ENCODE peak calls at places on chromosome 16, in nine cellular contexts. E is EH; Z is activated CD4-positive, alpha-beta T cell treated with anti-CD3 and anti-CD28 coated beads, Interleukin-2, amount 10 ng/mL, durations not matched to agents 7 days and 5 days; D is stimulated activated CD4-positive, alpha-beta T cell treated with anti-CD3 and anti-CD28 coated beads, Interleukin-1b, Interleukin-23, amount 100 ng/mL, for 24 hours; V is stimulated activated naive CD8-positive, alpha-beta T cell treated with anti-CD3 and anti-CD28 coated beads, Interleukin-15, Interleukin-2, amounts not matched to agents 100 U/mL and 50 U/mL, for 24 hours; K is NCI-H460; R is stimulated activated naive CD4-positive, alpha-beta T cell; F is substantia nigra; S is NCI-H1417. C is an unnamed sample.

GRCh38 chr16:85988723-85989313 is 89.9 kb downstream of the IRF8 start:
- DNase-seq in R (no peak), Z (no peak), S (no peak), D (peak), V (peak), K (no peak), F (no peak), E (no peak), C (no peak)

GRCh38 chr16:86968866-86969265 is 348.3 kb downstream of the C16orf95 start:
- DNase-seq in S (no peak), E (no peak), Z (no peak), F (no peak), K (no peak), R (no peak), V (no peak), D (no peak), C (no peak)

GRCh38 chr16:86345521-86345920 is 164.8 kb upstream of the FOXF1 start:
- DNase-seq in D (no peak), F (no peak), S (no peak), R (no peak), Z (no peak), E (no peak), K (no peak), V (no peak), C (no peak)

GRCh38 chr16:31700530-31701388 is 172.8 kb upstream of the ZNF267 start:
- DNase-seq in K (peak), Z (peak), V (peak), D (peak), S (peak), R (peak), F (peak), E (peak), C (peak)

GRCh38 chr16:66925322-66925840 is at the start of gene RRAD:
- DNase-seq in R (no peak), Z (no peak), S (no peak), F (no peak), D (no peak), V (no peak), E (peak), K (no peak), C (no peak)

GRCh38 chr16:73093146-73094144 is 45.5 kb upstream of the ZFHX3 start:
- DNase-seq in E (peak), D (no peak), S (no peak), K (no peak), F (no peak), Z (no peak), V (no peak), R (no peak), C (no peak)

GRCh38 chr16:89410794-89411309 is 79.5 kb downstream of the ANKRD11 start:
- DNase-seq in E (peak), V (no peak), K (no peak), F (no peak), D (no peak), R (no peak), S (peak), Z (peak), C (no peak)

GRCh38 chr16:73196670-73197069 is 148.7 kb upstream of the ZFHX3 start:
- DNase-seq in F (no peak), Z (peak), K (peak), D (no peak), V (peak), E (peak), R (no peak), S (peak), C (peak)

GRCh38 chr16:4386452-4386813 is 14.8 kb downstream of the VASN start:
- DNase-seq in Z (no peak), V (no peak), E (peak), S (no peak), R (no peak), D (no peak), K (no peak), F (no peak), C (no peak)

GRCh38 chr16:50153648-50154368 is 702 bp downstream of the TENT4B start:
- DNase-seq in E (peak), D (no peak), S (peak), K (no peak), R (peak), F (no peak), V (peak), Z (peak), C (no peak)

GRCh38 chr16:58120216-58120615 is 9.0 kb downstream of the CFAP20 start:
- DNase-seq in E (peak), R (no peak), S (no peak), F (no peak), K (no peak), V (no peak), D (no peak), Z (no peak), C (no peak)

GRCh38 chr16:84593825-84594724 is 23.8 kb downstream of the COTL1 start:
- DNase-seq in K (no peak), S (peak), F (no peak), V (peak), R (peak), Z (peak), E (no peak), D (no peak), C (peak)

GRCh38 chr16:58501242-58502131 is 1.5 kb downstream of the NDRG4 start:
- DNase-seq in S (peak), R (peak), V (peak), E (no peak), Z (peak), K (peak), F (no peak), D (no peak), C (no peak)

GRCh38 chr16:920722-921121 is 50.1 kb downstream of the LMF1 start:
- DNase-seq in F (no peak), R (no peak), S (peak), V (no peak), E (peak), D (no peak), Z (no peak), K (no peak), C (no peak)

GRCh38 chr16:58638148-58639036 is 8.8 kb upstream of the CNOT1 start:
- DNase-seq in Z (no peak), D (no peak), K (no peak), R (no peak), S (no peak), V (no peak), F (no peak), E (peak), C (no peak)

GRCh38 chr16:71670537-71670936 is 44.6 kb downstream of the MARVELD3 start:
- DNase-seq in V (no peak), R (no peak), Z (no peak), E (no peak), F (no peak), D (no peak), K (no peak), S (no peak), C (no peak)

GRCh38 chr16:51404386-51404785 is 253.3 kb upstream of the SALL1 start:
- DNase-seq in R (no peak), F (no peak), S (no peak), E (no peak), Z (no peak), V (no peak), K (no peak), D (no peak), C (no peak)

GRCh38 chr16:82456683-82457082 is 170.1 kb upstream of the CDH13 start:
- DNase-seq in E (peak), Z (peak), K (peak), F (no peak), R (no peak), S (peak), D (no peak), V (peak), C (no peak)

C was measured in T-helper 1 cell.